ENCODE peak calls at places on chromosomes 1 and 21, in four cellular contexts. I, T, N and R are unnamed samples. For H3K4me1, the result is how much of the 10 kb centered on the place peaks cover.

GRCh38 chr21:35319684-35320083 is 270.6 kb upstream of the RUNX1 start:
- DNase-seq in I (no peak), T (no peak), N (peak), R (peak)

GRCh38 chr1:187078321-187078720 is 249.6 kb downstream of the PLA2G4A start:
- DNase-seq in T (no peak), N (no peak), I (no peak), R (no peak)

GRCh38 chr1:119225831-119226230 is 85.4 kb upstream of the WARS2 start:
- DNase-seq in T (no peak), I (no peak), N (no peak), R (no peak)

GRCh38 chr1:6445062-6445763 is 20.6 kb downstream of the ESPN start:
- DNase-seq in I (no peak), T (no peak), N (peak), R (no peak)

GRCh38 chr1:54980046-54980527 is 341 bp upstream of the TMEM61 start:
- DNase-seq in T (no peak), I (no peak), N (no peak), R (no peak)

GRCh38 chr1:1425753-1426495 is 4.8 kb upstream of the ANKRD65 start:
- DNase-seq in I (no peak), T (no peak), N (no peak), R (no peak)

GRCh38 chr1:152517237-152517811 is 3.0 kb downstream of the CRCT1 start:
- DNase-seq in T (no peak), N (peak), I (no peak), R (peak)

GRCh38 chr21:37243961-37244360 is 23.2 kb downstream of the VPS26C start:
- DNase-seq in T (no peak), N (no peak), I (no peak), R (no peak)

GRCh38 chr1:244012232-244012631 is 38.9 kb upstream of the ZBTB18 start:
- DNase-seq in T (no peak), N (peak), I (no peak), R (peak)

GRCh38 chr1:159845751-159846531 is 16.5 kb downstream of the VSIG8 start:
- DNase-seq in I (no peak), T (no peak), N (no peak), R (no peak)

GRCh38 chr1:5980314-5981008 is 11.8 kb downstream of the NPHP4 start:
- DNase-seq in I (peak), N (peak), T (no peak), R (no peak)

GRCh38 chr1:159163609-159164008 is 7.8 kb upstream of the CADM3 start:
- DNase-seq in T (no peak), N (no peak), I (no peak), R (no peak)

GRCh38 chr1:170168263-170168662 is 22.5 kb downstream of the NTMT2 start:
- DNase-seq in N (peak), T (no peak), I (no peak), R (peak)

GRCh38 chr1:201266774-201267173 is 16.5 kb upstream of the PKP1 start:
- DNase-seq in T (no peak), I (no peak), N (peak), R (peak)

GRCh38 chr21:15015622-15016471 is 49.0 kb downstream of the NRIP1 start:
- DNase-seq in N (peak), T (no peak), I (no peak), R (peak)

GRCh38 chr1:1079408-1080121 is 5.5 kb upstream of the RNF223 start:
- DNase-seq in N (peak), T (no peak), I (no peak), R (peak)

GRCh38 chr1:214303106-214303505 is 22.1 kb downstream of the SMYD2 start:
- DNase-seq in T (no peak), I (no peak), N (peak), R (no peak)

GRCh38 chr1:160048335-160048734 is 16.5 kb upstream of the PIGM start:
- DNase-seq in T (no peak), N (no peak), I (no peak), R (no peak)

DNA sequence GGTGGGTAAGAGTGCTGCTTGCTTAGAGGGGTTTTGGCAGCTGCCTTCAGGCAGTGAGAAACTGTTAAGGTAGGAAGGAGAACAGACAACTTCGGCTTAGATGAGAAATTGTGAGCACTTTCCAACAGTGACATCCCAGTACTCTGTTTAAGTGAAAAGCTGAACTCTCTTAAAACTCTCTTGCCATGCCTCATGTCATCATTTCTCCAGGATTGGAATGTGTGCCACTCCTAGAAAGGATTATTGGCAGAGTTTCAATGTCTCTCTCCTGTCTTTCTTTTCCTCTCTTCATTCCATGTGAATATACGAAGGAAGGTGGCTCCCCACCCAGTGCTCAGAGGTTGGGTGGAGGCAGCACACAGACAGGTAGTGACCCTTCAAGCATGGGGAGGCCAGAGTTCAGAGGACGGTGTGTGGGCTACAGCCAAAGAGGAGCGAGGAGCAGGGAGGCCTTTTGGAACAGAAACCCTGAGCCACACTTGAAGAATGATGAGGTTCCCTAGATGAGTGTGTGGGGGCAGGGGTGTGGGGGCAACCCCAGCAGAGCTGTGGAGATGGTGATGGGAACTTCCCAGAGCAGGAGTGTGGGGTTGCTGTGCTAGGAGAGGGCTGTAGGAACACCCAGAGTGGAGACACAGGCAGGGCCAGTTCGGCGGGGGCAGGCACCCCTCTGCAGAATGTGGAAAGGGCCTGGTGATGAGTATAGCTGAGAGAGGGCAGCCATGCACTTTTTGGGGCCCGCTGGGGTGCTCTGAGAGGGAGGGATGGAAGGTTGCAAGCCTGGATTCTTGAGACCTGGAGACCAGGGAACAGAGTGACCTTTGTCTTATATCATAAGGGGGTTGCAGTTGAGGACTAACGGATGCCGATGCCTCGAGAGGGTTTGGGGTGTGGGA is 58.8 kb downstream of the GALNT2 start:
- DNase-seq in T (no peak), I (no peak), N (peak), R (peak)
- H3K4me1 ChIP-seq in T (under half), I (under half), N (under half), R (half or more)

GRCh38 chr1:44947060-44947773 is 39.2 kb downstream of the EIF2B3 start:
- DNase-seq in T (no peak), I (peak), N (peak), R (no peak)
- H3K4me1 ChIP-seq in T (under half), I (under half), N (under half), R (under half)

GRCh38 chr1:192527950-192528349 is 47.6 kb upstream of the RGS1 start:
- DNase-seq in N (no peak), I (no peak), T (no peak), R (no peak)
- H3K4me1 ChIP-seq in N (under half), I (under half), T (under half), R (under half)

DNA sequence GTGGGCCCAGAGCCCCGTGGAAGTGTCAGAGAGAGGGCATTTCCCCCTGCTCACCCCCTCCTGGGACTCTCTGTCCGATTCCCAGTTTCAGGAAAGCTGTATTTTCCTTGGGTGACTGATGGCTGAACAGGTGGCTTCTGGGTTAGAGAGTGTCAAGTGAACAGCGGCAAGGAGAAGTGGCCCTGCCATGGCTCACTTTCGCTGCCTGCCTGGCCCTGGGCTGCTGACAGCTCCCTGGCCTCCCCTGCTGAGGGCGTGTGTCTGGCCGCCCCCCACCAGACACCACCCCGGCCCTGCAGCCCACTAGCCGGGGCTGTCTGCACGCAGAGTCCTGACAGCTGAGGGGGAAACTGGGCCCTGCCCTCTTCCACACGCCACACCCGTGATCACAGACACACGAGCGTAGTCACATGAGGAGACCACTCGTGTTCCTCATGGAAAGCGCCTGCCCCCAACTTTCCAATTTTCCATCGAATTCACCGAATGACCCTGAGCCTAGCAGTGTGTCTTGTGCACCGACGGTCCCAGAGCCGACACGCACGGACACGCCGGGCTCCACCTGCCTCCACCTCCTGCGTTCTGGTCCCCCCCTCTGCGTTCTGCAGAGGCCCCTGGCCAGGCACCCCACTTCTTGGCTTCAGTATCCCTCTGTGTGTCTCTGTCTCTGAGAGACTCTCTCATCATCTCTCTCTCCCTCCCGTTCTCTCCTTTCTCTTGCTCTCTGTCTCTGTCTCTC is 60.6 kb upstream of the CASZ1 start:
- DNase-seq in N (no peak), T (no peak), I (no peak), R (no peak)
- H3K4me1 ChIP-seq in N (under half), T (under half), I (under half), R (under half)

DNA sequence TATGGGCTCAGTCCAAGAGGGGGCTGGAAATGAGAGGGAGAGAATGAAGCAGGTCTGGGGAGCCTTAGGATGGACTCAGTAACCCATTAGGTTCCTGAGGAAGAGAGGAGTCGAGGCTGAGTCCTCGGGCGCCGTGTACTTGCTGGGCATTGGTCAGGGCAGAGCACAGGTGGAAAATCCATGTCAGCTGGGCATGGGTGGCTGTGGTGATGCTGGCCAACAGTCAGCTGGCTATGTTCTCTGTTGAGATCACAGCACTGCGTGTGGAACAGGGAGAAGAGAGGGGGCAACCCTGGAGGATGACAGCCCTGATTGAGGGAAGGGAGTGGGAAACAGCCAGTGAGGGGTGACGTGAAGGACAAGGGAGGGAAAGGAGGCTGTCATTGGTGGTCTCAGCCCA is 43.1 kb upstream of the CLSTN1 start:
- DNase-seq in I (no peak), N (no peak), T (no peak), R (no peak)
- H3K4me1 ChIP-seq in I (under half), N (under half), T (under half), R (under half)

GRCh38 chr1:185776521-185776920 is 42.3 kb downstream of the HMCN1 start:
- DNase-seq in I (no peak), N (no peak), T (no peak), R (no peak)
- H3K4me1 ChIP-seq in I (under half), N (under half), T (under half), R (under half)

DNA sequence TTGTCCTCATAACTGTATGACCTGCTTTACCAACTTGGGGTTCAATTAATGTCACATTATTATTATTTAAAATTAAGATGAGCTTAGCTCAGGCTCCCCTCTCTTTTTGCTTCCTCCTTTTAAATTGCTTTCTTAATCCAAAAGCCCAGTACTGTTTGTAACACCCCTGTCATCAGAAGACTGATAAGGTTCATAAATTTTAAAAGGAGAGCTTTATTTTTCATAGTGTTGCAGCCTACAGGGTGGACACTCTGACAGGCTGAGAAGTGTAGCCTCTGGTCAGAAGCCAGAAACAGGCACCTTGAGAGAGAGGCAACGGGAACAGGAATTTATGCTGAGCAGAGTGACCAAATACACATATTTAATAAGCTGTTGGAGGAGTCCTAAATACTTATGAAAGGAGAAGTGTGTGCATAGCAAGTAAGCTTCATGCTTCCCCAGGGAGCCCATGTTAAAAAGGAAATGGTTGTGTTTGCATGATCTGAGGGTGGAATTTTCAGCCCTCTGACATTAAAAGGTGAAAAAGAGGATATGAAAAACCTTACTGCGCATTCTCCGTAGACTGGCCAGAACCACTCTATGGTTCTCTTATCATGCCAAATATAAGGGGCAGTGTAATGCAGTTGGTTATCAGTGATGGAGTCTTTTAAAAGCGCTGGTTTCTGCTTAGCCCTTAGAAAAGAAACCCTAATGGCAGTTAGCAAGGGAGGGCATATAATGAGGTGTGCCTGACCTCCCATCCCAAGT is 30.5 kb upstream of the FGGY start:
- DNase-seq in T (no peak), N (no peak), I (no peak), R (no peak)
- H3K4me1 ChIP-seq in T (under half), N (under half), I (under half), R (under half)

GRCh38 chr1:246566808-246567154 is 525 bp downstream of the CNST start:
- DNase-seq in N (no peak), I (no peak), T (no peak), R (no peak)

GRCh38 chr1:246571953-246572352 is 5.7 kb downstream of the CNST start:
- DNase-seq in T (no peak), I (no peak), N (no peak), R (no peak)

GRCh38 chr1:246572795-246573194 is 6.5 kb downstream of the CNST start:
- DNase-seq in I (no peak), N (no peak), T (no peak), R (no peak)

GRCh38 chr1:246567258-246568235 is 1.3 kb downstream of the CNST start:
- DNase-seq in I (no peak), N (peak), T (no peak), R (peak)

DNA sequence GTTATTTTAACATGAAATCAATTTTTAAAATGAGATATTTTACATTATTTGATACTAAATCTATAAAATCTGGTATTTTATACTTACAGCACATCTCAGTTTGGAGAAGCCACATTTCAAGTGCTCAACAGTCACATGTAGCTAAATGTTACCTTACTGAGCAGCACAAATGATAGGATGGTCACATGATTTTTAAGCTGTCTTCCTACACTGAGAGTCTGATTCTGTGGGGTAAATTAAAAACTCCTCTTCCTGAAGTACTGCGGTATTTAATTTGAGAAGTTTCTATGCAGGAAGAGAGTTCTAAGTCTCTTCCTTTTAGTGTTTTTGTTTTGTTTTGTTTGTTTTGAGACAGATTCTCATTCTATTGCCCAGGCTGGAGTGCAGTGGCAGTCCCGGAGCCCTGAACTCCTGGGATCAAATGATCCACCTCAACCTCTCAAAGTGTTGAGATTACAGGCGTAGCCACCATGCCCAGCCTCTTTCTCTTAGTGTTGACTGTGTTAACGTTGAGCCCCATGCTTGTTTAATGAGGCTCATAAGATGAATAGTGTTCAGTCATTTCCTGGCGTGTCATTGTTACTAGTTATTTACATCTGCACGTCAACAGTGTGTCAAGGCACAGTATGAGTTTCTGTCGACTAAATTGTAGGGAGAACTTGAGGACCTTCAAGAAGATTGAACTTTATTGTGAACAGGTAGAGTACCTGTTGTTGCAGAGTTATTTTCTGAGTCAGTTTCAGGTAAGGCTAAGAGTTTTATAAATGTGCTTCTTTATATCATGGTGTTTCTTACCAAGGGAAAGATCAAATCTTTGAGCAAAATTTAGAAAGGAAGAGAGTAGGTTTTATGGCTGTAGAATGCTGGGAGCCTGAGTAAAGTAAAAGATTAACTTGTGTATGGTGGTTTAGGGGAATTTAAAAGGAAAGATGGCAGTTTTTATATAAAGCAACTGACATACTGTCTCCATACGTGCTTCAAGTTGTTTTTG is 3.3 kb downstream of the CNST start:
- DNase-seq in N (peak), T (no peak), I (no peak), R (peak)
- H3K4me1 ChIP-seq in N (under half), T (half or more), I (under half), R (under half)

GRCh38 chr1:12059722-12060464 is 3.2 kb upstream of the TNFRSF8 start:
- DNase-seq in T (no peak), I (no peak), N (no peak), R (no peak)
- H3K4me1 ChIP-seq in T (under half), I (under half), N (under half), R (under half)

GRCh38 chr1:44024031-44024902 is 7.0 kb downstream of the SLC6A9 start:
- DNase-seq in T (no peak), I (no peak), N (no peak), R (no peak)
- H3K4me1 ChIP-seq in T (under half), I (under half), N (under half), R (under half)